ENCODE peak calls at places on chromosome 5, in four cellular contexts. J is SK-N-SH, R is fibroblast of lung, E is IMR-90. B is an unnamed sample.

GRCh38 chr5:73312146-73312871 is 136.3 kb downstream of the FOXD1 start:
- DNase-seq in E (peak; percentile 96), J (no peak), R (peak; percentile 100), B (peak; percentile 51)

GRCh38 chr5:156475831-156476551 is 149.0 kb downstream of the SGCD start:
- DNase-seq in R (peak; percentile 93), E (peak; percentile 98), J (no peak), B (no peak)

GRCh38 chr5:176653986-176654385 is 6.7 kb downstream of the TSPAN17 start:
- DNase-seq in J (no peak), E (no peak), R (no peak), B (no peak)

GRCh38 chr5:79107020-79107796 is 4.4 kb upstream of the BHMT start:
- DNase-seq in J (no peak), R (peak; percentile 24), E (peak; percentile 5), B (no peak)

GRCh38 chr5:123428521-123429220 is 5.5 kb upstream of the CEP120 start:
- DNase-seq in E (no peak), J (no peak), R (no peak), B (peak; percentile 32)

GRCh38 chr5:30736642-30737041 is 456.8 kb upstream of the CDH6 start:
- DNase-seq in E (peak; percentile 47), R (peak; percentile 6), J (no peak), B (no peak)

GRCh38 chr5:64693636-64694035 is 3.3 kb downstream of the SHISAL2B start:
- DNase-seq in E (no peak), R (no peak), J (no peak), B (no peak)

GRCh38 chr5:142499591-142500384 is 175.0 kb upstream of the SPRY4 start:
- DNase-seq in R (peak; percentile 39), J (no peak), E (no peak), B (no peak)

GRCh38 chr5:39231705-39232525 is 12.6 kb upstream of the FYB1 start:
- DNase-seq in E (no peak), J (no peak), R (peak; percentile 35), B (no peak)

GRCh38 chr5:119366537-119366874 is 10.7 kb downstream of the TNFAIP8 start:
- DNase-seq in E (no peak), J (no peak), R (no peak), B (no peak)

GRCh38 chr5:119367502-119368237 is 11.9 kb downstream of the TNFAIP8 start:
- DNase-seq in E (peak; percentile 64), R (peak; percentile 64), J (no peak), B (no peak)

GRCh38 chr5:119368238-119368630 is 12.4 kb downstream of the TNFAIP8 start:
- DNase-seq in R (no peak), E (no peak), J (no peak), B (no peak)

GRCh38 chr5:119363936-119364335 is 8.1 kb downstream of the TNFAIP8 start:
- DNase-seq in J (no peak), E (no peak), R (no peak), B (no peak)

DNA sequence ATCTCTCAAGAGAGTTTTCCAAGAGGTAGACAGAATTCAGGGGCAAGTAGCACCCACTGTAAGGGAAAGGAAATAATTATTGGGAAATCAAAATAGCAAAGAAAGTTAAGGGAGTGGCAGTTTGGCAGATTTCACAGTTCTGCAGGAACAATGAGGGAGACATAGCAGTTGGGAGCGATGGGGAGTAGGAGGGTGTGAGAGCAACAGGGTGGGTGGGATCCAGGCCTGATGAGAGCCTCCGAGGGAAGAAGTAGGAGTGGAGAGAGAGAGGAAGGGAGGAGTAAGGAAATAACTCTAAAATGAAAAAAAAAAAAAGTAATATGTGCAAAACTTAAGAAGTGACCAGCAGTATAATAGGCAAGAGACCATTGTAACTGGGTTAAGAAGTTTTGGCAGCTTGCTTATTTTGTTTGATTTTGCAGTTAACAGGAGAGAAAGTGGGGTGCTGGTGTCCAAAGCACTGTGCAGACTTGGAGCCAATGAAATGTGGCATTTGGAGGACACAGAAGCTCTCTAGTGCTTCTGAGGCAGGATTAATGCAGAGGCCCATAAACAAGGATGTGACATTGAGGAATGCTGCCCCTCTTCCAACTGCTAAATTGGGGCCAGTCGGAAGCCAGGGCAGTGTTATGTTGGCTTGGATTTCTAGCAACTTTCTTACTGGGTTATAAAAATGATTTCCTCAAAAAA is 10.2 kb downstream of the TNFAIP8 start:
- DNase-seq in E (no peak), J (no peak), R (no peak), B (no peak)
- H4K20me1 ChIP-seq in E (no peaks in the 10 kb centered on the region), J (no peaks in the 10 kb centered on the region), R (no peaks in the 10 kb centered on the region), B (peaks cover 55% of the 10 kb centered on the region)

DNA sequence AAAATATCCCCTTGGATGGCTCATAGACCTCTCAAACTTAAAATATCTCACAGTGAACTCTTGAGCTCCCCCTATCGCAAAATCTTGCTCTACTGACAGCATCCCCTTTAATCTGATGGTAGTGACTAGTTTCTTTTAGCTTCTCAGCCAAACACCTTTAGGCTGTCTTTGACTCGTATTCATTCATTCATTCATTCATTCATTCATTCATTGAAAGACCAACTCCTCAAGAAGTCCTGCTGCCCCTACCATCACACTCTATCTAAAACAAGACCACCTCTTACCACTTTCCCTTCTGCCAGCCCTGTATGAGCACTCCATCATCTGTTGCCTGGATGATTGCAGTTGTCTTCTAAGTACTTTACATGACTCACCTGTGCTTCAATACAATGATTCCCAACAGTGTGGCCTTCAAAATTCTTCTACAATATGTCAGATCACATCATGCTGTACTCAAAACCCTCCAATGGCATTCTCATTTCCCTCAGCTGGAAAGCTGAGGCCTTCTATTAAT is 46.8 kb downstream of the ITGA2 start:
- DNase-seq in J (no peak), E (peak; percentile 66), R (peak; percentile 65), B (peak; percentile 64)
- H3K27ac ChIP-seq in J (peak overlapping the region; percentile 79), E (no peak overlapping the region), R (no peak overlapping the region), B (no peak overlapping the region)

GRCh38 chr5:158877706-158878105 is 222.0 kb downstream of the EBF1 start:
- DNase-seq in E (no peak), R (no peak), J (no peak), B (no peak)
- H3K4me1 ChIP-seq in E (no peaks in the 10 kb centered on the region), R (peaks cover 2% of the 10 kb centered on the region), J (no peaks in the 10 kb centered on the region), B (peaks cover 100% of the 10 kb centered on the region)

GRCh38 chr5:53239301-53239990 is 129.9 kb upstream of the MOCS2 start:
- DNase-seq in E (peak; percentile 39), J (no peak), R (peak; percentile 35), B (no peak)
- H4K20me1 ChIP-seq in E (no peaks in the 10 kb centered on the region), J (no peaks in the 10 kb centered on the region), R (no peaks in the 10 kb centered on the region), B (no peaks in the 10 kb centered on the region)

GRCh38 chr5:9494321-9494720 is 51.6 kb downstream of the SEMA5A start:
- DNase-seq in R (no peak), J (peak; percentile 20), E (no peak), B (no peak)
- H3K27ac ChIP-seq in R (no peak overlapping the region), J (no peak overlapping the region), E (no peak overlapping the region), B (no peak overlapping the region)

GRCh38 chr5:139314276-139314675 is 20.7 kb downstream of the MATR3 start:
- DNase-seq in E (no peak), R (no peak), J (no peak), B (no peak)

GRCh38 chr5:139306628-139307379 is 13.3 kb downstream of the MATR3 start:
- DNase-seq in E (no peak), R (no peak), J (no peak), B (no peak)

GRCh38 chr5:139308797-139309196 is 15.3 kb downstream of the MATR3 start:
- DNase-seq in E (no peak), R (no peak), J (no peak), B (no peak)

GRCh38 chr5:139315056-139315455 is 21.5 kb downstream of the MATR3 start:
- DNase-seq in R (no peak), J (no peak), E (no peak), B (no peak)

DNA sequence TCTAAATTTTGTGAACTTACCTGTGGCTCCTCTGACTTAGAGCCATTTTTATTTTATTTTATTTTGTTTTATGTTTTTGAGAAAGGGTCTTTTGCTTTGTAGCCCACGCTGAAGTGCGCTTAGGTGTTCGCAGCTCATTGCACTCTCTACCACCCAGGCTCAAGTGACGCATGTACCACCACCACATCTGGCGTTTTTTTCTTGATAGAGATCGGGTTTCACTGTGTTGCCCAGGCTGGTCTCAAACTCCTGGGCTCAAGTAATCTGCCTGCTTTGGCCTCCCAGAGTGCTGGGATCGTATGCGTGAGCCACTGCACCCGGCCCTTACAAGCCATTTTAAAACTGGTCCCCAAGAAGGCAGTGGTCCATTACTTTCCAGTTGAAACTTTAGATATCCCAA is 18.5 kb downstream of the MATR3 start:
- DNase-seq in R (no peak), E (no peak), J (no peak), B (no peak)
- H3K4me1 ChIP-seq in R (no peaks in the 10 kb centered on the region), E (peaks cover 6% of the 10 kb centered on the region), J (peaks cover 6% of the 10 kb centered on the region), B (peaks cover 23% of the 10 kb centered on the region)

B was measured in Karpas-422.